ENCODE peak calls at places on chromosomes 16 and 17, in ten cellular contexts. Q, L, Y, S, O, K, C, V, G and F are unnamed samples.

GRCh38 chr17:39195568-39196160 is 1.8 kb downstream of the CACNB1 start:
- DNase-seq in Q (no peak), L (no peak), Y (no peak), S (no peak), O (no peak), K (no peak), C (no peak), V (no peak), G (peak; percentile 85), F (no peak)

GRCh38 chr16:19776147-19776546 is 58.1 kb downstream of the IQCK start:
- DNase-seq in Q (no peak), L (no peak), Y (no peak), S (no peak), O (no peak), K (no peak), C (no peak), V (no peak), G (no peak), F (no peak)

GRCh38 chr16:49713770-49714169 is 142.1 kb downstream of the ZNF423 start:
- DNase-seq in Q (no peak), L (no peak), Y (no peak), S (no peak), O (no peak), K (no peak), C (no peak), V (no peak), G (no peak), F (no peak)

GRCh38 chr17:31803494-31804213 is 55.4 kb downstream of the COPRS start:
- DNase-seq in Q (no peak), L (no peak), Y (no peak), S (no peak), O (no peak), K (no peak), C (no peak), V (no peak), G (no peak), F (no peak)

GRCh38 chr16:70433456-70434103 is 5.3 kb downstream of the ST3GAL2 start:
- DNase-seq in Q (no peak), L (peak; percentile 83), Y (no peak), S (no peak), O (peak; percentile 45), K (peak; percentile 87), C (peak; percentile 38), V (no peak), G (peak; percentile 57), F (no peak)

GRCh38 chr17:82342361-82343079 is 9.0 kb upstream of the SECTM1 start:
- DNase-seq in Q (no peak), L (no peak), Y (no peak), S (no peak), O (no peak), K (no peak), C (no peak), V (no peak), G (no peak), F (no peak)

GRCh38 chr16:10608687-10609409 is 28.4 kb upstream of the EMP2 start:
- DNase-seq in Q (no peak), L (no peak), Y (no peak), S (no peak), O (no peak), K (peak; percentile 42), C (no peak), V (no peak), G (no peak), F (no peak)

GRCh38 chr17:4003131-4003500 is 38.9 kb upstream of the ATP2A3 start:
- DNase-seq in Q (no peak), L (no peak), Y (no peak), S (no peak), O (no peak), K (no peak), C (no peak), V (no peak), G (no peak), F (no peak)

GRCh38 chr17:9969301-9969935 is 64.3 kb upstream of the RCVRN start:
- DNase-seq in Q (no peak), L (no peak), Y (no peak), S (no peak), O (no peak), K (no peak), C (no peak), V (no peak), G (no peak), F (no peak)

GRCh38 chr17:77391668-77392375 is 251.1 kb downstream of the SEC14L1 start:
- DNase-seq in Q (no peak), L (no peak), Y (no peak), S (no peak), O (peak; percentile 74), K (peak; percentile 98), C (peak; percentile 74), V (no peak), G (no peak), F (no peak)

GRCh38 chr17:28811594-28812135 is 30.9 kb downstream of the FAM222B start:
- DNase-seq in Q (peak; percentile 31), L (no peak), Y (no peak), S (no peak), O (no peak), K (peak; percentile 30), C (peak; percentile 57), V (no peak), G (no peak), F (no peak)

GRCh38 chr16:67666032-67666537 is 465 bp downstream of the ENKD1 start:
- DNase-seq in Q (peak; percentile 21), L (no peak), Y (no peak), S (no peak), O (no peak), K (peak; percentile 34), C (no peak), V (no peak), G (no peak), F (no peak)

GRCh38 chr16:73735018-73735417 is 561.6 kb upstream of the PSMD7 start:
- DNase-seq in Q (no peak), L (no peak), Y (no peak), S (no peak), O (peak; percentile 82), K (peak; percentile 79), C (peak; percentile 90), V (no peak), G (no peak), F (no peak)

GRCh38 chr16:28873543-28874201 is 4.6 kb upstream of the ATP2A1 start:
- DNase-seq in Q (peak; percentile 8), L (no peak), Y (peak; percentile 51), S (peak; percentile 82), O (no peak), K (no peak), C (peak; percentile 30), V (peak; percentile 22), G (no peak), F (peak; percentile 48)

GRCh38 chr16:85304337-85304736 is 192.1 kb upstream of the CIBAR2 start:
- DNase-seq in Q (no peak), L (no peak), Y (no peak), S (no peak), O (no peak), K (no peak), C (no peak), V (no peak), G (no peak), F (no peak)

GRCh38 chr16:617855-618254 is 12.9 kb upstream of the WFIKKN1 start:
- DNase-seq in Q (no peak), L (no peak), Y (no peak), S (no peak), O (no peak), K (no peak), C (no peak), V (no peak), G (no peak), F (no peak)

GRCh38 chr17:37797206-37797605 is 52.3 kb upstream of the HNF1B start:
- DNase-seq in Q (no peak), L (no peak), Y (no peak), S (no peak), O (no peak), K (no peak), C (no peak), V (no peak), G (no peak), F (no peak)

GRCh38 chr16:75271441-75272096 is 20.1 kb upstream of the BCAR1 start:
- DNase-seq in Q (no peak), L (no peak), Y (no peak), S (no peak), O (no peak), K (no peak), C (no peak), V (no peak), G (no peak), F (no peak)

GRCh38 chr17:38550661-38551060 is 55.1 kb downstream of the SRCIN1 start:
- DNase-seq in Q (no peak), L (no peak), Y (no peak), S (no peak), O (no peak), K (peak; percentile 33), C (peak; percentile 78), V (no peak), G (no peak), F (no peak)

GRCh38 chr17:81685108-81685507 is 1.3 kb downstream of the HGS start:
- DNase-seq in Q (no peak), L (no peak), Y (no peak), S (no peak), O (peak; percentile 69), K (peak; percentile 28), C (peak; percentile 65), V (peak; percentile 35), G (no peak), F (no peak)

GRCh38 chr16:11791144-11791828 is 5.8 kb downstream of the ZC3H7A start:
- DNase-seq in Q (no peak), L (no peak), Y (no peak), S (no peak), O (no peak), K (no peak), C (no peak), V (no peak), G (peak; percentile 63), F (no peak)

GRCh38 chr17:56815711-56816110 is 18.0 kb downstream of the C17orf67 start:
- DNase-seq in Q (no peak), L (no peak), Y (no peak), S (no peak), O (no peak), K (peak; percentile 67), C (peak; percentile 36), V (no peak), G (no peak), F (no peak)

GRCh38 chr16:13120557-13120956 is 219.2 kb downstream of the SHISA9 start:
- DNase-seq in Q (no peak), L (no peak), Y (no peak), S (no peak), O (no peak), K (no peak), C (no peak), V (no peak), G (no peak), F (no peak)

GRCh38 chr17:57288034-57288752 is 31.9 kb downstream of the MSI2 start:
- DNase-seq in Q (no peak), L (no peak), Y (no peak), S (no peak), O (no peak), K (peak; percentile 56), C (no peak), V (no peak), G (no peak), F (no peak)

GRCh38 chr17:42281571-42282096 is 5.4 kb upstream of the STAT5B start:
- DNase-seq in Q (no peak), L (no peak), Y (no peak), S (no peak), O (no peak), K (no peak), C (no peak), V (no peak), G (no peak), F (no peak)

GRCh38 chr17:7858487-7858832 is 657 bp downstream of the CYB5D1 start:
- DNase-seq in Q (peak; percentile 27), L (peak; percentile 74), Y (peak; percentile 35), S (no peak), O (no peak), K (peak; percentile 49), C (peak; percentile 56), V (no peak), G (no peak), F (no peak)

GRCh38 chr16:75095204-75095621 is 21.4 kb downstream of the LDHD start:
- DNase-seq in Q (no peak), L (no peak), Y (no peak), S (no peak), O (no peak), K (no peak), C (no peak), V (no peak), G (no peak), F (no peak)

GRCh38 chr16:24198807-24199533 is 57.2 kb upstream of the CACNG3 start:
- DNase-seq in Q (no peak), L (no peak), Y (no peak), S (no peak), O (no peak), K (peak; percentile 55), C (no peak), V (no peak), G (no peak), F (no peak)